ENCODE peak calls at places on chromosomes 6 and 20, in seven cellular contexts. One of them, this sample, is unnamed.

GRCh38 chr20:54002056-54002575 is 68.3 kb downstream of the BCAS1 start:
- DNase-seq in HepG2: no peak
- DNase-seq in K562: no peak
- DNase-seq in GM12878: no peak
- DNase-seq in H1: no peak
- DNase-seq in HCT116: no peak
- DNase-seq in SK-N-SH: no peak
- DNase-seq in this sample: no peak

GRCh38 chr6:158628542-158628941 is 16.0 kb downstream of the DYNLT1 start:
- DNase-seq in HepG2: no peak
- DNase-seq in K562: no peak
- DNase-seq in SK-N-SH: no peak
- DNase-seq in H1: no peak
- DNase-seq in HCT116: no peak
- DNase-seq in GM12878: no peak
- DNase-seq in this sample: no peak

GRCh38 chr6:52055451-52055850 is 32.0 kb downstream of the PKHD1 start:
- DNase-seq in SK-N-SH: no peak
- DNase-seq in GM12878: no peak
- DNase-seq in HepG2: no peak
- DNase-seq in HCT116: no peak
- DNase-seq in K562: no peak
- DNase-seq in H1: no peak
- DNase-seq in this sample: no peak

GRCh38 chr6:91713911-91714310 is 1127.0 kb upstream of the MAP3K7 start:
- DNase-seq in SK-N-SH: no peak
- DNase-seq in GM12878: no peak
- DNase-seq in HCT116: no peak
- DNase-seq in H1: no peak
- DNase-seq in HepG2: no peak
- DNase-seq in K562: no peak
- DNase-seq in this sample: no peak

GRCh38 chr6:4853782-4854511 is 77.7 kb downstream of the CDYL start:
- DNase-seq in K562: no peak
- DNase-seq in GM12878: no peak
- DNase-seq in HCT116: no peak
- DNase-seq in HepG2: peak; percentile 73
- DNase-seq in H1: no peak
- DNase-seq in SK-N-SH: no peak
- DNase-seq in this sample: no peak

GRCh38 chr20:45445805-45446562 is 23.6 kb upstream of the WFDC2 start:
- DNase-seq in HepG2: peak; percentile 61
- DNase-seq in H1: peak; percentile 81
- DNase-seq in K562: peak; percentile 67
- DNase-seq in SK-N-SH: peak; percentile 53
- DNase-seq in HCT116: peak; percentile 45
- DNase-seq in GM12878: no peak
- DNase-seq in this sample: peak; percentile 73

GRCh38 chr6:140774080-140774505 is 1358.6 kb upstream of the GJE1 start:
- DNase-seq in K562: no peak
- DNase-seq in GM12878: peak; percentile 30
- DNase-seq in H1: no peak
- DNase-seq in HCT116: peak; percentile 4
- DNase-seq in SK-N-SH: no peak
- DNase-seq in HepG2: no peak
- DNase-seq in this sample: no peak

GRCh38 chr20:63562461-63563185 is 8.7 kb downstream of the FNDC11 start:
- DNase-seq in HepG2: no peak
- DNase-seq in H1: no peak
- DNase-seq in SK-N-SH: no peak
- DNase-seq in HCT116: no peak
- DNase-seq in GM12878: no peak
- DNase-seq in K562: no peak
- DNase-seq in this sample: no peak

GRCh38 chr6:56021943-56022342 is 146.6 kb upstream of the BMP5 start:
- DNase-seq in HepG2: no peak
- DNase-seq in HCT116: no peak
- DNase-seq in H1: no peak
- DNase-seq in GM12878: no peak
- DNase-seq in SK-N-SH: no peak
- DNase-seq in K562: no peak
- DNase-seq in this sample: peak; percentile 43

GRCh38 chr6:108587258-108588059 is 26.7 kb downstream of the FOXO3 start:
- DNase-seq in HepG2: peak; percentile 75
- DNase-seq in H1: no peak
- DNase-seq in GM12878: no peak
- DNase-seq in K562: no peak
- DNase-seq in HCT116: no peak
- DNase-seq in SK-N-SH: no peak
- DNase-seq in this sample: no peak

GRCh38 chr20:49896204-49896603 is 19.1 kb downstream of the SPATA2 start:
- DNase-seq in SK-N-SH: no peak
- DNase-seq in HCT116: no peak
- DNase-seq in HepG2: no peak
- DNase-seq in K562: no peak
- DNase-seq in GM12878: no peak
- DNase-seq in H1: no peak
- DNase-seq in this sample: no peak

GRCh38 chr6:16338577-16339262 is 100.3 kb downstream of the GMPR start:
- DNase-seq in HepG2: no peak
- DNase-seq in HCT116: no peak
- DNase-seq in K562: no peak
- DNase-seq in H1: no peak
- DNase-seq in GM12878: no peak
- DNase-seq in SK-N-SH: peak; percentile 59
- DNase-seq in this sample: peak; percentile 36

GRCh38 chr20:33444797-33445560 is 1.4 kb upstream of the SNTA1 start:
- DNase-seq in HepG2: peak; percentile 75
- DNase-seq in K562: no peak
- DNase-seq in SK-N-SH: no peak
- DNase-seq in GM12878: no peak
- DNase-seq in HCT116: no peak
- DNase-seq in H1: no peak
- DNase-seq in this sample: peak; percentile 56

GRCh38 chr6:33273129-33273923 is 1.5 kb downstream of the RPS18 start:
- DNase-seq in GM12878: no peak
- DNase-seq in SK-N-SH: no peak
- DNase-seq in H1: no peak
- DNase-seq in K562: no peak
- DNase-seq in HepG2: no peak
- DNase-seq in HCT116: no peak
- DNase-seq in this sample: no peak

GRCh38 chr6:69584913-69585729 is 211.7 kb downstream of the LMBRD1 start:
- DNase-seq in K562: no peak
- DNase-seq in H1: no peak
- DNase-seq in SK-N-SH: peak; percentile 77
- DNase-seq in HCT116: no peak
- DNase-seq in GM12878: peak; percentile 35
- DNase-seq in HepG2: no peak
- DNase-seq in this sample: no peak

GRCh38 chr6:125546827-125547226 is 202.6 kb upstream of the HEY2 start:
- DNase-seq in K562: no peak
- DNase-seq in HCT116: peak; percentile 13
- DNase-seq in H1: no peak
- DNase-seq in HepG2: peak; percentile 57
- DNase-seq in SK-N-SH: no peak
- DNase-seq in GM12878: no peak
- DNase-seq in this sample: peak; percentile 89

GRCh38 chr20:63979221-63979548 is 257 bp downstream of the SAMD10 start:
- DNase-seq in HepG2: no peak
- DNase-seq in SK-N-SH: no peak
- DNase-seq in GM12878: no peak
- DNase-seq in K562: no peak
- DNase-seq in H1: no peak
- DNase-seq in HCT116: no peak
- DNase-seq in this sample: no peak

GRCh38 chr6:167669870-167670802 is 156.6 kb upstream of the AFDN start:
- DNase-seq in HepG2: no peak
- DNase-seq in HCT116: no peak
- DNase-seq in GM12878: no peak
- DNase-seq in H1: no peak
- DNase-seq in K562: no peak
- DNase-seq in SK-N-SH: no peak
- DNase-seq in this sample: no peak

GRCh38 chr20:62576815-62577214 is 65.5 kb upstream of the SLCO4A1 start:
- DNase-seq in SK-N-SH: no peak
- DNase-seq in HCT116: no peak
- DNase-seq in H1: no peak
- DNase-seq in K562: peak; percentile 68
- DNase-seq in GM12878: no peak
- DNase-seq in HepG2: no peak
- DNase-seq in this sample: peak; percentile 53

GRCh38 chr6:48610846-48611245 is 499.8 kb upstream of the PTCHD4 start:
- DNase-seq in HCT116: no peak
- DNase-seq in H1: no peak
- DNase-seq in HepG2: no peak
- DNase-seq in K562: no peak
- DNase-seq in SK-N-SH: no peak
- DNase-seq in GM12878: no peak
- DNase-seq in this sample: no peak

GRCh38 chr6:48613221-48613949 is 502.4 kb upstream of the PTCHD4 start:
- DNase-seq in H1: no peak
- DNase-seq in GM12878: no peak
- DNase-seq in SK-N-SH: no peak
- DNase-seq in HCT116: no peak
- DNase-seq in K562: no peak
- DNase-seq in HepG2: no peak
- DNase-seq in this sample: no peak

GRCh38 chr6:48614326-48614725 is 503.3 kb upstream of the PTCHD4 start:
- DNase-seq in GM12878: no peak
- DNase-seq in HepG2: no peak
- DNase-seq in K562: no peak
- DNase-seq in HCT116: no peak
- DNase-seq in SK-N-SH: no peak
- DNase-seq in H1: no peak
- DNase-seq in this sample: no peak

GRCh38 chr6:48615041-48615440 is 504.0 kb upstream of the PTCHD4 start:
- DNase-seq in H1: no peak
- DNase-seq in HepG2: no peak
- DNase-seq in SK-N-SH: no peak
- DNase-seq in K562: no peak
- DNase-seq in GM12878: no peak
- DNase-seq in HCT116: no peak
- DNase-seq in this sample: no peak

GRCh38 chr6:48611332-48611731 is 500.3 kb upstream of the PTCHD4 start:
- DNase-seq in SK-N-SH: no peak
- DNase-seq in GM12878: no peak
- DNase-seq in H1: no peak
- DNase-seq in HCT116: no peak
- DNase-seq in HepG2: no peak
- DNase-seq in K562: no peak
- DNase-seq in this sample: no peak
- TF ChIP-seq JUND in SK-N-SH: no peak
- TF ChIP-seq JUND in GM12878: no peak
- TF ChIP-seq JUND in H1: no peak
- TF ChIP-seq JUND in HCT116: no peak
- TF ChIP-seq JUND in HepG2: no peak
- TF ChIP-seq JUND in K562: no peak
- TF ChIP-seq JUND in this sample: no peak

GRCh38 chr6:44670146-44670545 is 282.6 kb downstream of the CDC5L start:
- DNase-seq in K562: no peak
- DNase-seq in HCT116: no peak
- DNase-seq in SK-N-SH: no peak
- DNase-seq in HepG2: no peak
- DNase-seq in GM12878: no peak
- DNase-seq in H1: no peak
- DNase-seq in this sample: no peak
- TF ChIP-seq JUND in K562: no peak
- TF ChIP-seq JUND in HCT116: no peak
- TF ChIP-seq JUND in SK-N-SH: no peak
- TF ChIP-seq JUND in HepG2: no peak
- TF ChIP-seq JUND in GM12878: no peak
- TF ChIP-seq JUND in H1: no peak
- TF ChIP-seq JUND in this sample: no peak

DNA sequence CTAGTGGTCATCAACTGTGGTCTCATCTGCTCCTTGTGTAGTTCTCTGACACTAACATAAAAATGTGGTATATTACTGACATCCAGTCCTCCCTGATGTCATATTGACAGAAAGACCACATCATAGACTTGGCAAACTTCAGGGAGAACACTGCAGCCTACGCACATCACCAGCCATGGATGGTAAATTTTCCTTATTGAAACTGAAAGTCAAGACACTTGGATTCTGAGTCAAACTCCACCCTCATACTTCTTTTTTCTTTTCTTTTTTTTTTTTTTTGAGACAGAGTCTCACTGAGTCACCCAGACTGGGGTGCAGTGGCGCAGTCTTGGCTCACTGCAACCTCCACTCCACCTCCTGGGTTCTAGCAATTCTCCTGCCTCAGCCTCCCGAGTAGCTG is 25.4 kb downstream of the NDRG3 start:
- DNase-seq in K562: no peak
- DNase-seq in HepG2: no peak
- DNase-seq in SK-N-SH: no peak
- DNase-seq in GM12878: no peak
- DNase-seq in H1: no peak
- DNase-seq in HCT116: no peak
- DNase-seq in this sample: no peak
- TF ChIP-seq JUND in K562: no peak
- TF ChIP-seq JUND in HepG2: no peak
- TF ChIP-seq JUND in SK-N-SH: no peak
- TF ChIP-seq JUND in GM12878: no peak
- TF ChIP-seq JUND in H1: no peak
- TF ChIP-seq JUND in HCT116: no peak
- TF ChIP-seq JUND in this sample: no peak

DNA sequence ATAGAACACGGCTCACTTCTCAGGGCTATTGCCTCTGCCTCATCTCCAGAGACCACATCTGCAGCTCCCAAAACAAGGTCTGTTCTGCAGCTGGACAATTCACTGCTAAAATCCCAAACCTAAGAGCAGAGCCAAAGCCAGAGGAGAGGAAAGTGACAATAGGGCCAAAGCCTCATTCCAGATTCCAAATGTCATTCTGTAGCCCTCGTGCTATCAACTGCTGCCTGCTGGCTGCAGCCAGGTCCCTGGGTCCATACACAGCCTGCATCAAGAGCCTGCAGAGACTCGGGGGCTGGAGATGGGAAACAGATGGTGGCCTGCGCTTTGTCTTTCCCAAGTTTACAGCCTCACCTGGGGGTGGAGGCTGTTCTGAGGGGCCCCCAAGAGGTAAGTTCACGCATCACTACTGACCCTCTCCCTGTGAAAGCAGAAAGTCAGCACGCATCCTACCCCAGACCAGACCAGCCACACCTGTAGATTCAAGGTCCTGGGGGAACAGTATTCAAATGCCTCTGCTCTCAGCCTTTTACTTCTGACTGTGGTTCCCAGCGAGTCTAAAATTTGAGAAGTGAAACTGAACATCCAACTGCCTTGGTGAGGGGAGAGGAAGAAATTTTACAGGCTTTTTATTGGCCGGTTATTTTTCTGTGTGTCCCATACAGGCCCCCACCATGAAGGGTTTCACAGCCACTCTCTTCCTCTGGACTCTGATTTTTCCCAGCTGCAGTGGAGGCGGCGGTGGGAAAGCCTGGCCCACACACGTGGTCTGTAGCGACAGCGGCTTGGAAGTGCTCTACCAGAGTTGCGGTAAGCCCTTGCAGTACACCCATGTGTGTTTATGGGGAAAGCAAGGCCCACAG is at the start of gene LY86:
- DNase-seq in HCT116: no peak
- DNase-seq in SK-N-SH: no peak
- DNase-seq in K562: no peak
- DNase-seq in GM12878: peak; percentile 97
- DNase-seq in H1: no peak
- DNase-seq in HepG2: no peak
- DNase-seq in this sample: no peak
- TF ChIP-seq JUND in HCT116: no peak
- TF ChIP-seq JUND in SK-N-SH: no peak
- TF ChIP-seq JUND in K562: no peak
- TF ChIP-seq JUND in GM12878: no peak
- TF ChIP-seq JUND in H1: no peak
- TF ChIP-seq JUND in HepG2: no peak
- TF ChIP-seq JUND in this sample: no peak

This sample was measured in T47D.